ENCODE peak calls at places on chromosome 2, in five cellular contexts. B is GM03348; X is body of pancreas; N is stimulated activated CD4-positive, alpha-beta T cell treated with anti-CD3 and anti-CD28 coated beads, Interleukin-15, amount 100 ng/mL, for 1 hour; G is lower leg skin. J is an unnamed sample.

GRCh38 chr2:8803658-8804379 is 33.6 kb downstream of the KIDINS220 start:
- DNase-seq in B (peak), X (peak), G (peak), N (no peak), J (no peak)

GRCh38 chr2:105929506-105929905 is 184.8 kb downstream of the NCK2 start:
- DNase-seq in X (no peak), B (no peak), G (no peak), N (peak), J (no peak)

GRCh38 chr2:185108588-185108987 is 510.3 kb downstream of the ZNF804A start:
- DNase-seq in N (no peak), X (no peak), G (no peak), B (no peak), J (no peak)

GRCh38 chr2:239040152-239040761 is 192.4 kb downstream of the TWIST2 start:
- DNase-seq in N (no peak), X (no peak), G (no peak), B (no peak), J (no peak)

GRCh38 chr2:81266106-81266505 is 961.6 kb upstream of the LRRTM1 start:
- DNase-seq in N (no peak), X (no peak), G (no peak), B (no peak), J (peak)

GRCh38 chr2:10584843-10585475 is 104.8 kb downstream of the NOL10 start:
- DNase-seq in N (no peak), X (no peak), G (no peak), B (peak), J (no peak)

GRCh38 chr2:152548996-152549395 is 168.3 kb downstream of the PRPF40A start:
- DNase-seq in N (no peak), B (peak), X (no peak), G (no peak), J (no peak)

GRCh38 chr2:17976871-17977746 is 98.6 kb downstream of the KCNS3 start:
- DNase-seq in G (peak), X (peak), B (peak), N (no peak), J (no peak)